ENCODE peak calls at places on chromosome 10, in eight cellular contexts. One of them, this sample, is unnamed.

GRCh38 chr10:63261496-63261895 is 128.4 kb downstream of the NRBF2 start:
- DNase-seq in nephron progenitor cell: no peak
- DNase-seq in H9: no peak
- DNase-seq in AG04450: no peak
- DNase-seq in transverse colon: no peak
- DNase-seq in GM12865: peak
- DNase-seq in heart right ventricle: no peak
- DNase-seq in RWPE1: no peak
- DNase-seq in this sample: peak

GRCh38 chr10:71981024-71981867 is 17.1 kb downstream of the CHST3 start:
- DNase-seq in nephron progenitor cell: peak
- DNase-seq in H9: no peak
- DNase-seq in AG04450: no peak
- DNase-seq in transverse colon: no peak
- DNase-seq in GM12865: no peak
- DNase-seq in heart right ventricle: no peak
- DNase-seq in RWPE1: no peak
- DNase-seq in this sample: no peak

GRCh38 chr10:29243750-29244149 is 45.1 kb upstream of the LYZL1 start:
- DNase-seq in nephron progenitor cell: no peak
- DNase-seq in H9: peak
- DNase-seq in AG04450: no peak
- DNase-seq in transverse colon: no peak
- DNase-seq in GM12865: no peak
- DNase-seq in heart right ventricle: no peak
- DNase-seq in RWPE1: no peak
- DNase-seq in this sample: no peak

GRCh38 chr10:130512936-130513335 is 376.7 kb downstream of the GLRX3 start:
- DNase-seq in nephron progenitor cell: no peak
- DNase-seq in H9: no peak
- DNase-seq in AG04450: no peak
- DNase-seq in transverse colon: no peak
- DNase-seq in GM12865: no peak
- DNase-seq in heart right ventricle: no peak
- DNase-seq in RWPE1: no peak
- DNase-seq in this sample: no peak

GRCh38 chr10:43877001-43877400 is 228.3 kb upstream of the ZNF32 start:
- DNase-seq in nephron progenitor cell: no peak
- DNase-seq in H9: no peak
- DNase-seq in AG04450: no peak
- DNase-seq in transverse colon: no peak
- DNase-seq in GM12865: no peak
- DNase-seq in heart right ventricle: no peak
- DNase-seq in RWPE1: no peak
- DNase-seq in this sample: no peak

GRCh38 chr10:110392860-110393732 is 88.4 kb upstream of the SMNDC1 start:
- DNase-seq in nephron progenitor cell: no peak
- DNase-seq in H9: no peak
- DNase-seq in AG04450: peak
- DNase-seq in transverse colon: peak
- DNase-seq in GM12865: no peak
- DNase-seq in heart right ventricle: no peak
- DNase-seq in RWPE1: peak
- DNase-seq in this sample: no peak

GRCh38 chr10:14838582-14839304 is 637 bp downstream of the HSPA14 start:
- DNase-seq in nephron progenitor cell: peak
- DNase-seq in H9: peak
- DNase-seq in AG04450: no peak
- DNase-seq in transverse colon: peak
- DNase-seq in GM12865: peak
- DNase-seq in heart right ventricle: peak
- DNase-seq in RWPE1: peak
- DNase-seq in this sample: peak

GRCh38 chr10:85612378-85612775 is 754.2 kb downstream of the GRID1 start:
- DNase-seq in nephron progenitor cell: no peak
- DNase-seq in H9: no peak
- DNase-seq in AG04450: no peak
- DNase-seq in transverse colon: no peak
- DNase-seq in GM12865: peak
- DNase-seq in heart right ventricle: no peak
- DNase-seq in RWPE1: no peak
- DNase-seq in this sample: peak

GRCh38 chr10:14971867-14972448 is 12.8 kb downstream of the MEIG1 start:
- DNase-seq in nephron progenitor cell: peak
- DNase-seq in H9: peak
- DNase-seq in AG04450: no peak
- DNase-seq in transverse colon: peak
- DNase-seq in GM12865: peak
- DNase-seq in heart right ventricle: no peak
- DNase-seq in RWPE1: no peak
- DNase-seq in this sample: no peak

GRCh38 chr10:81814842-81815241 is 60.2 kb upstream of the NRG3 start:
- DNase-seq in nephron progenitor cell: no peak
- DNase-seq in H9: no peak
- DNase-seq in AG04450: no peak
- DNase-seq in transverse colon: no peak
- DNase-seq in GM12865: no peak
- DNase-seq in heart right ventricle: no peak
- DNase-seq in RWPE1: no peak
- DNase-seq in this sample: no peak

GRCh38 chr10:81817611-81818160 is 57.3 kb upstream of the NRG3 start:
- DNase-seq in nephron progenitor cell: no peak
- DNase-seq in H9: no peak
- DNase-seq in AG04450: no peak
- DNase-seq in transverse colon: no peak
- DNase-seq in GM12865: no peak
- DNase-seq in heart right ventricle: no peak
- DNase-seq in RWPE1: no peak
- DNase-seq in this sample: no peak

DNA sequence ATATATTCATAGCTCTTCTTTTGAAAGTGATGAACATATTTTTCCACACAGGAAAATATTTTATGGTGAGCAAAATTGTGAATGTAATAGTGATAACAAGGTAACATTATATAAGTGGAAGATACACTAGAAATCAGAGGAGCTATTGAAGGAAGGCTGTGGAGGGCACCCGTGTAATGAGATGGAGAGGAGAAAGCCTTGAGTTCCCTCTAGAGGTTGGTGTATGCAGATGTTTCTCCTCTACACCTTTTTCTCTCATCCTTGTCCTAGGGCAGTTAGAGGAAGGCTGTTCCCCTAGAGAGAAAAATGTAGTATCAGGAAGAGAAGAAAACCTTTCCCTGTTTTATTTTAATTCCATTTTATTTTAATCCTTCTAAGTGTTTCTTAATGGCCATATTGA is 54.6 kb upstream of the NRG3 start:
- DNase-seq in nephron progenitor cell: no peak
- DNase-seq in H9: no peak
- DNase-seq in AG04450: no peak
- DNase-seq in transverse colon: no peak
- DNase-seq in GM12865: no peak
- DNase-seq in heart right ventricle: no peak
- DNase-seq in RWPE1: no peak
- DNase-seq in this sample: no peak
- TF ChIP-seq CTCF in nephron progenitor cell: peak
- TF ChIP-seq CTCF in H9: peak
- TF ChIP-seq CTCF in AG04450: no peak
- TF ChIP-seq CTCF in transverse colon: no peak
- TF ChIP-seq CTCF in GM12865: peak
- TF ChIP-seq CTCF in heart right ventricle: no peak
- TF ChIP-seq CTCF in RWPE1: peak
- TF ChIP-seq CTCF in this sample: peak

DNA sequence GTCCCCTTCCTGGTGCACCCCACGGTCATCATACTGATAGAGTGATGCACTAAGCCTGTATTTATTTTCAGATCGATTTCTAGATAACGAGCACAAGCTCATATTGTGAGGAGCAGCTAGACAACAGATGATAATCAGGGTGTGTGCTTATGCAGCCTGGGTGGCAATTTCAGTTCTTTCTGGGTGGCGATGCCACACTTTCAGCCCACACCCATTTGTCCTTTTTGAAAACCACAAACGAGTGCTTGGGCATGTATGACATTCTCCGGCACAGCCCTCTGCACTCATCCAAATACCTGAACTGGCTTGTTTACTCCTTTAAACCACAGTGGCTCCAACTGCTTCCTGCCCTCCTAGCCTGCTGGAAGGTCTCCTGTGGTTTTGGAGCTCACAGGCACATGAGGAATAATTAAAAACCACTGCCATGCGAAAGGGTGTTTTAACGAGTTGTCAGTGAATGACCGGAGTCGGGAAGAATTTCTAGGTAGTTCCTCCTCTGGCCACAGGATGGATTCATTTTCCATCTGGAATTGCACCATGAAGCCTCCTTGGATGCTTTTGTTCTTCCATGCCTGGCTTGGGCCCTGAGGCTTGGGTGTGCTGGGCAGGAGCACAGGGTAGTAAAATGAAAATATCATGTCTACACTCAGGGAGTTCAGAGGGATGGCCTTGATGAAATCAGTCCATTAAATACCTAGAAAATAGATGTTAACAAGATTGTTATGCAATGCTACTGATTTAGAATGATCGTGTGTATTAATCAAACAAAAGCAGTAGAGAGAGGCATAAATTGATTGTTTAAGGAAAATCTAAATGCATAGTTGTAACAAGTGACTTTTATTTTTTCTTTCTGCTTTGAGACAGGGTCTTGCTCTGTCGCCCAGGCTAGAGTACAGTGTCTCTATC is 52.4 kb upstream of the ITGB1 start:
- DNase-seq in nephron progenitor cell: no peak
- DNase-seq in H9: peak
- DNase-seq in AG04450: peak
- DNase-seq in transverse colon: no peak
- DNase-seq in GM12865: no peak
- DNase-seq in heart right ventricle: no peak
- DNase-seq in RWPE1: peak
- DNase-seq in this sample: no peak
- TF ChIP-seq CTCF in nephron progenitor cell: peak
- TF ChIP-seq CTCF in H9: peak
- TF ChIP-seq CTCF in AG04450: peak
- TF ChIP-seq CTCF in transverse colon: peak
- TF ChIP-seq CTCF in GM12865: no peak
- TF ChIP-seq CTCF in heart right ventricle: peak
- TF ChIP-seq CTCF in RWPE1: peak
- TF ChIP-seq CTCF in this sample: no peak

GRCh38 chr10:93485690-93486089 is 3.6 kb upstream of the MYOF start:
- DNase-seq in nephron progenitor cell: no peak
- DNase-seq in H9: no peak
- DNase-seq in AG04450: no peak
- DNase-seq in transverse colon: no peak
- DNase-seq in GM12865: no peak
- DNase-seq in heart right ventricle: no peak
- DNase-seq in RWPE1: no peak
- DNase-seq in this sample: no peak
- TF ChIP-seq CTCF in nephron progenitor cell: no peak
- TF ChIP-seq CTCF in H9: peak
- TF ChIP-seq CTCF in AG04450: no peak
- TF ChIP-seq CTCF in transverse colon: no peak
- TF ChIP-seq CTCF in GM12865: no peak
- TF ChIP-seq CTCF in heart right ventricle: no peak
- TF ChIP-seq CTCF in RWPE1: no peak
- TF ChIP-seq CTCF in this sample: no peak

GRCh38 chr10:95793401-95794045 is 37.6 kb downstream of the ENTPD1 start:
- DNase-seq in nephron progenitor cell: no peak
- DNase-seq in H9: no peak
- DNase-seq in AG04450: no peak
- DNase-seq in transverse colon: peak
- DNase-seq in GM12865: peak
- DNase-seq in heart right ventricle: peak
- DNase-seq in RWPE1: no peak
- DNase-seq in this sample: no peak
- TF ChIP-seq CTCF in nephron progenitor cell: no peak
- TF ChIP-seq CTCF in H9: no peak
- TF ChIP-seq CTCF in AG04450: no peak
- TF ChIP-seq CTCF in transverse colon: no peak
- TF ChIP-seq CTCF in GM12865: no peak
- TF ChIP-seq CTCF in heart right ventricle: no peak
- TF ChIP-seq CTCF in RWPE1: no peak
- TF ChIP-seq CTCF in this sample: no peak

GRCh38 chr10:100009283-100009792 is 409 bp downstream of the DNMBP start:
- DNase-seq in nephron progenitor cell: no peak
- DNase-seq in H9: no peak
- DNase-seq in AG04450: no peak
- DNase-seq in transverse colon: peak
- DNase-seq in GM12865: no peak
- DNase-seq in heart right ventricle: peak
- DNase-seq in RWPE1: peak
- DNase-seq in this sample: no peak
- TF ChIP-seq CTCF in nephron progenitor cell: no peak
- TF ChIP-seq CTCF in H9: peak
- TF ChIP-seq CTCF in AG04450: peak
- TF ChIP-seq CTCF in transverse colon: peak
- TF ChIP-seq CTCF in GM12865: peak
- TF ChIP-seq CTCF in heart right ventricle: no peak
- TF ChIP-seq CTCF in RWPE1: no peak
- TF ChIP-seq CTCF in this sample: peak

GRCh38 chr10:6838118-6838517 is 258.0 kb upstream of the PRKCQ start:
- DNase-seq in nephron progenitor cell: no peak
- DNase-seq in H9: no peak
- DNase-seq in AG04450: no peak
- DNase-seq in transverse colon: no peak
- DNase-seq in GM12865: peak
- DNase-seq in heart right ventricle: no peak
- DNase-seq in RWPE1: no peak
- DNase-seq in this sample: no peak
- TF ChIP-seq CTCF in nephron progenitor cell: no peak
- TF ChIP-seq CTCF in H9: peak
- TF ChIP-seq CTCF in AG04450: no peak
- TF ChIP-seq CTCF in transverse colon: no peak
- TF ChIP-seq CTCF in GM12865: peak
- TF ChIP-seq CTCF in heart right ventricle: peak
- TF ChIP-seq CTCF in RWPE1: peak
- TF ChIP-seq CTCF in this sample: peak

DNA sequence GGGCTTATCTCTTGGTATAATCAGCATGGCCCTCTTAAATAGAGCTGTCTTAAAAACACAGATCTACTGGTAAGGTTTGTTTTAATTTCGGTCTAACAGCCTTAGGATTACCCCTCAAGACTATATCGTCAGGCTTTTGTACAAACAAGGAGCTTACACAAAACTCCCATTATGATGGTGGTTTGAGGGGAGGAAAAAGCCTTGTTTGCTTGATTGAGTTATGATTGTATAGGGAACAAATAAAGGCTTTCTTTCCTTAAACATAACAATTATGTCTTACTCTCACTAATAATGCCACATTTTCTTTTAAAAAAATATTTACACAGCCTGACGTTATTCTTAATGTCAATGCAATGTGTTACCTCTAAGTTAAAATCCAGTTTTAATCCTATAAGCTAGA is 188.8 kb upstream of the TCF7L2 start:
- DNase-seq in nephron progenitor cell: no peak
- DNase-seq in H9: no peak
- DNase-seq in AG04450: no peak
- DNase-seq in transverse colon: no peak
- DNase-seq in GM12865: no peak
- DNase-seq in heart right ventricle: no peak
- DNase-seq in RWPE1: no peak
- DNase-seq in this sample: no peak
- TF ChIP-seq CTCF in nephron progenitor cell: no peak
- TF ChIP-seq CTCF in H9: no peak
- TF ChIP-seq CTCF in AG04450: no peak
- TF ChIP-seq CTCF in transverse colon: no peak
- TF ChIP-seq CTCF in GM12865: no peak
- TF ChIP-seq CTCF in heart right ventricle: no peak
- TF ChIP-seq CTCF in RWPE1: no peak
- TF ChIP-seq CTCF in this sample: no peak

This sample was measured in GM13977.